ENCODE peak calls at places on chromosomes 11 and 22, in nine cellular contexts. One of them, this sample, is unnamed. For H3K27me3, the result is how much of the 10 kb centered on the place peaks cover.

GRCh38 chr11:34644669-34645406 is 23.9 kb downstream of the EHF start:
- DNase-seq in CD8-positive, alpha-beta memory T cell: no peak
- DNase-seq in neuronal stem cell: no peak
- DNase-seq in Peyer's patch: no peak
- DNase-seq in transverse colon: no peak
- DNase-seq in pancreas: no peak
- DNase-seq in H7: no peak
- DNase-seq in right lobe of liver: no peak
- DNase-seq in GM23338: no peak
- DNase-seq in this sample: peak

GRCh38 chr11:26860411-26860810 is 133.5 kb upstream of the FIBIN start:
- DNase-seq in CD8-positive, alpha-beta memory T cell: no peak
- DNase-seq in neuronal stem cell: no peak
- DNase-seq in Peyer's patch: no peak
- DNase-seq in transverse colon: no peak
- DNase-seq in pancreas: no peak
- DNase-seq in H7: no peak
- DNase-seq in right lobe of liver: no peak
- DNase-seq in GM23338: no peak
- DNase-seq in this sample: no peak

GRCh38 chr11:19311306-19312030 is 70.7 kb upstream of the E2F8 start:
- DNase-seq in CD8-positive, alpha-beta memory T cell: peak
- DNase-seq in neuronal stem cell: peak
- DNase-seq in Peyer's patch: peak
- DNase-seq in transverse colon: peak
- DNase-seq in pancreas: peak
- DNase-seq in H7: peak
- DNase-seq in right lobe of liver: peak
- DNase-seq in GM23338: peak
- DNase-seq in this sample: peak

GRCh38 chr22:19846620-19847344 is 7.9 kb downstream of the GNB1L start:
- DNase-seq in CD8-positive, alpha-beta memory T cell: no peak
- DNase-seq in neuronal stem cell: no peak
- DNase-seq in Peyer's patch: no peak
- DNase-seq in transverse colon: no peak
- DNase-seq in pancreas: no peak
- DNase-seq in H7: peak
- DNase-seq in right lobe of liver: peak
- DNase-seq in GM23338: no peak
- DNase-seq in this sample: no peak

GRCh38 chr11:69216609-69217008 is 60.9 kb downstream of the SMIM38 start:
- DNase-seq in CD8-positive, alpha-beta memory T cell: no peak
- DNase-seq in neuronal stem cell: no peak
- DNase-seq in Peyer's patch: no peak
- DNase-seq in transverse colon: no peak
- DNase-seq in pancreas: no peak
- DNase-seq in H7: no peak
- DNase-seq in right lobe of liver: no peak
- DNase-seq in GM23338: no peak
- DNase-seq in this sample: no peak

GRCh38 chr11:90805172-90805571 is 582.3 kb upstream of the CHORDC1 start:
- DNase-seq in CD8-positive, alpha-beta memory T cell: no peak
- DNase-seq in neuronal stem cell: no peak
- DNase-seq in Peyer's patch: no peak
- DNase-seq in transverse colon: no peak
- DNase-seq in pancreas: no peak
- DNase-seq in H7: no peak
- DNase-seq in right lobe of liver: no peak
- DNase-seq in GM23338: peak
- DNase-seq in this sample: no peak

GRCh38 chr11:117415358-117415896 is 87.8 kb downstream of the CEP164 start:
- DNase-seq in CD8-positive, alpha-beta memory T cell: no peak
- DNase-seq in neuronal stem cell: no peak
- DNase-seq in Peyer's patch: no peak
- DNase-seq in transverse colon: no peak
- DNase-seq in pancreas: no peak
- DNase-seq in H7: no peak
- DNase-seq in right lobe of liver: no peak
- DNase-seq in GM23338: no peak
- DNase-seq in this sample: no peak

GRCh38 chr11:119077839-119078238 is 6.8 kb upstream of the HMBS start:
- DNase-seq in CD8-positive, alpha-beta memory T cell: no peak
- DNase-seq in neuronal stem cell: no peak
- DNase-seq in Peyer's patch: no peak
- DNase-seq in transverse colon: no peak
- DNase-seq in pancreas: no peak
- DNase-seq in H7: no peak
- DNase-seq in right lobe of liver: no peak
- DNase-seq in GM23338: no peak
- DNase-seq in this sample: no peak

GRCh38 chr22:19604711-19605268 is 80.6 kb upstream of the CLDN5 start:
- DNase-seq in CD8-positive, alpha-beta memory T cell: no peak
- DNase-seq in neuronal stem cell: no peak
- DNase-seq in Peyer's patch: no peak
- DNase-seq in transverse colon: no peak
- DNase-seq in pancreas: no peak
- DNase-seq in H7: no peak
- DNase-seq in right lobe of liver: peak
- DNase-seq in GM23338: no peak
- DNase-seq in this sample: no peak

GRCh38 chr11:123302751-123303195 is 107.7 kb upstream of the CLMP start:
- DNase-seq in CD8-positive, alpha-beta memory T cell: no peak
- DNase-seq in neuronal stem cell: no peak
- DNase-seq in Peyer's patch: no peak
- DNase-seq in transverse colon: no peak
- DNase-seq in pancreas: no peak
- DNase-seq in H7: no peak
- DNase-seq in right lobe of liver: no peak
- DNase-seq in GM23338: peak
- DNase-seq in this sample: peak

GRCh38 chr22:49521787-49522224 is 305.9 kb downstream of the BRD1 start:
- DNase-seq in CD8-positive, alpha-beta memory T cell: no peak
- DNase-seq in neuronal stem cell: no peak
- DNase-seq in Peyer's patch: no peak
- DNase-seq in transverse colon: no peak
- DNase-seq in pancreas: no peak
- DNase-seq in H7: no peak
- DNase-seq in right lobe of liver: no peak
- DNase-seq in GM23338: no peak
- DNase-seq in this sample: no peak

GRCh38 chr11:13168281-13168680 is 109.3 kb upstream of the BMAL1 start:
- DNase-seq in CD8-positive, alpha-beta memory T cell: no peak
- DNase-seq in neuronal stem cell: no peak
- DNase-seq in Peyer's patch: no peak
- DNase-seq in transverse colon: no peak
- DNase-seq in pancreas: no peak
- DNase-seq in H7: no peak
- DNase-seq in right lobe of liver: no peak
- DNase-seq in GM23338: no peak
- DNase-seq in this sample: no peak

GRCh38 chr22:36447634-36448033 is 33.8 kb downstream of the TXN2 start:
- DNase-seq in CD8-positive, alpha-beta memory T cell: no peak
- DNase-seq in neuronal stem cell: no peak
- DNase-seq in Peyer's patch: no peak
- DNase-seq in transverse colon: no peak
- DNase-seq in pancreas: no peak
- DNase-seq in H7: no peak
- DNase-seq in right lobe of liver: no peak
- DNase-seq in GM23338: no peak
- DNase-seq in this sample: no peak

GRCh38 chr11:64720167-64720566 is 2.8 kb downstream of the NRXN2 start:
- DNase-seq in CD8-positive, alpha-beta memory T cell: no peak
- DNase-seq in neuronal stem cell: no peak
- DNase-seq in Peyer's patch: no peak
- DNase-seq in transverse colon: no peak
- DNase-seq in pancreas: no peak
- DNase-seq in H7: peak
- DNase-seq in right lobe of liver: no peak
- DNase-seq in GM23338: no peak
- DNase-seq in this sample: no peak

GRCh38 chr22:20319041-20319744 is 667 bp downstream of the DGCR6L start:
- DNase-seq in CD8-positive, alpha-beta memory T cell: peak
- DNase-seq in neuronal stem cell: no peak
- DNase-seq in Peyer's patch: no peak
- DNase-seq in transverse colon: no peak
- DNase-seq in pancreas: peak
- DNase-seq in H7: peak
- DNase-seq in right lobe of liver: no peak
- DNase-seq in GM23338: peak
- DNase-seq in this sample: no peak

GRCh38 chr11:71133946-71134345 is 118.4 kb downstream of the SHANK2 start:
- DNase-seq in CD8-positive, alpha-beta memory T cell: peak
- DNase-seq in neuronal stem cell: no peak
- DNase-seq in Peyer's patch: no peak
- DNase-seq in transverse colon: no peak
- DNase-seq in pancreas: no peak
- DNase-seq in H7: no peak
- DNase-seq in right lobe of liver: no peak
- DNase-seq in GM23338: no peak
- DNase-seq in this sample: no peak

GRCh38 chr22:24435861-24436351 is 8.5 kb downstream of the ADORA2A start:
- DNase-seq in CD8-positive, alpha-beta memory T cell: no peak
- DNase-seq in neuronal stem cell: no peak
- DNase-seq in Peyer's patch: no peak
- DNase-seq in transverse colon: no peak
- DNase-seq in pancreas: no peak
- DNase-seq in H7: peak
- DNase-seq in right lobe of liver: no peak
- DNase-seq in GM23338: no peak
- DNase-seq in this sample: peak

GRCh38 chr22:29470159-29470855 is 9.7 kb upstream of the NEFH start:
- DNase-seq in CD8-positive, alpha-beta memory T cell: peak
- DNase-seq in neuronal stem cell: peak
- DNase-seq in Peyer's patch: peak
- DNase-seq in transverse colon: peak
- DNase-seq in pancreas: peak
- DNase-seq in H7: peak
- DNase-seq in right lobe of liver: no peak
- DNase-seq in GM23338: peak
- DNase-seq in this sample: peak

GRCh38 chr11:8361206-8361605 is 97.5 kb upstream of the LMO1 start:
- DNase-seq in CD8-positive, alpha-beta memory T cell: no peak
- DNase-seq in neuronal stem cell: no peak
- DNase-seq in Peyer's patch: no peak
- DNase-seq in transverse colon: no peak
- DNase-seq in pancreas: no peak
- DNase-seq in H7: no peak
- DNase-seq in right lobe of liver: no peak
- DNase-seq in GM23338: no peak
- DNase-seq in this sample: no peak

GRCh38 chr11:10658621-10659338 is 34.8 kb downstream of the IRAG1 start:
- DNase-seq in CD8-positive, alpha-beta memory T cell: no peak
- DNase-seq in neuronal stem cell: no peak
- DNase-seq in Peyer's patch: no peak
- DNase-seq in transverse colon: no peak
- DNase-seq in pancreas: no peak
- DNase-seq in H7: no peak
- DNase-seq in right lobe of liver: no peak
- DNase-seq in GM23338: no peak
- DNase-seq in this sample: no peak

GRCh38 chr11:112401036-112401769 is 140.5 kb upstream of the PLET1 start:
- DNase-seq in CD8-positive, alpha-beta memory T cell: no peak
- DNase-seq in neuronal stem cell: no peak
- DNase-seq in Peyer's patch: no peak
- DNase-seq in transverse colon: no peak
- DNase-seq in pancreas: no peak
- DNase-seq in H7: no peak
- DNase-seq in right lobe of liver: no peak
- DNase-seq in GM23338: peak
- DNase-seq in this sample: no peak

GRCh38 chr22:43375951-43376455 is 32.8 kb upstream of the SCUBE1 start:
- DNase-seq in CD8-positive, alpha-beta memory T cell: no peak
- DNase-seq in neuronal stem cell: no peak
- DNase-seq in Peyer's patch: no peak
- DNase-seq in transverse colon: no peak
- DNase-seq in pancreas: no peak
- DNase-seq in H7: no peak
- DNase-seq in right lobe of liver: no peak
- DNase-seq in GM23338: no peak
- DNase-seq in this sample: peak

DNA sequence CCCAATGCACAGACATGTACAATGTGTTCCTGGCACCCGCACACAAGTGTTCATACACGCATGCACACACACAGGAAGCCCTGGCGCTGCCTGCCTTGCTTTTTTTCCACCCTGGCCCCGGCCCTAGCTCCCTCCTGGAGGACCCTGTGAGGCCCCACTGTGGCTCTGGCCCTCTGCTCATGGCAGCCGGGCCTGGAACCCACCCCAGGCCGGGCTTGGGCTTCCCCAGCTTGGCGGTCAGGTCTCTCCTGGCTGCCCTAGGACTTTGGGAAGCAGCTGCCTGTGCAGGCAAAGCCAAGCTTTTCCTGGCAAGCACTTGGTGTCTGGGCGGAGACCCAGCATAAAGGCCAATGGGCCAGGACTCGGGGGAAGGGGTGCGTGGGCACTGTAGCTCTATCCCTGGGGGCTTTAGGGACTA is 30.5 kb downstream of the CD82 start:
- DNase-seq in CD8-positive, alpha-beta memory T cell: no peak
- DNase-seq in neuronal stem cell: no peak
- DNase-seq in Peyer's patch: peak
- DNase-seq in transverse colon: no peak
- DNase-seq in pancreas: peak
- DNase-seq in H7: no peak
- DNase-seq in right lobe of liver: peak
- DNase-seq in GM23338: no peak
- DNase-seq in this sample: no peak
- H3K4me3 ChIP-seq in CD8-positive, alpha-beta memory T cell: no peak
- H3K4me3 ChIP-seq in neuronal stem cell: no peak
- H3K4me3 ChIP-seq in Peyer's patch: no peak
- H3K4me3 ChIP-seq in transverse colon: no peak
- H3K4me3 ChIP-seq in pancreas: no peak
- H3K4me3 ChIP-seq in H7: no peak
- H3K4me3 ChIP-seq in right lobe of liver: no peak
- H3K4me3 ChIP-seq in GM23338: no peak
- H3K4me3 ChIP-seq in this sample: no peak

GRCh38 chr11:133817449-133817848 is 27.9 kb downstream of the SPATA19 start:
- DNase-seq in CD8-positive, alpha-beta memory T cell: no peak
- DNase-seq in neuronal stem cell: no peak
- DNase-seq in Peyer's patch: no peak
- DNase-seq in transverse colon: no peak
- DNase-seq in pancreas: no peak
- DNase-seq in H7: no peak
- DNase-seq in right lobe of liver: no peak
- DNase-seq in GM23338: no peak
- DNase-seq in this sample: no peak
- H3K27me3 ChIP-seq in CD8-positive, alpha-beta memory T cell: under half
- H3K27me3 ChIP-seq in neuronal stem cell: under half
- H3K27me3 ChIP-seq in Peyer's patch: under half
- H3K27me3 ChIP-seq in transverse colon: under half
- H3K27me3 ChIP-seq in pancreas: under half
- H3K27me3 ChIP-seq in H7: under half
- H3K27me3 ChIP-seq in right lobe of liver: under half
- H3K27me3 ChIP-seq in GM23338: under half
- H3K27me3 ChIP-seq in this sample: under half

GRCh38 chr11:537622-538430 is 499 bp downstream of the LRRC56 start:
- DNase-seq in CD8-positive, alpha-beta memory T cell: no peak
- DNase-seq in neuronal stem cell: no peak
- DNase-seq in Peyer's patch: no peak
- DNase-seq in transverse colon: no peak
- DNase-seq in pancreas: no peak
- DNase-seq in H7: no peak
- DNase-seq in right lobe of liver: no peak
- DNase-seq in GM23338: no peak
- DNase-seq in this sample: no peak
- H3K4me3 ChIP-seq in CD8-positive, alpha-beta memory T cell: peak
- H3K4me3 ChIP-seq in neuronal stem cell: peak
- H3K4me3 ChIP-seq in Peyer's patch: peak
- H3K4me3 ChIP-seq in transverse colon: no peak
- H3K4me3 ChIP-seq in pancreas: peak
- H3K4me3 ChIP-seq in H7: peak
- H3K4me3 ChIP-seq in right lobe of liver: peak
- H3K4me3 ChIP-seq in GM23338: peak
- H3K4me3 ChIP-seq in this sample: peak

GRCh38 chr11:102564110-102564509 is 33.6 kb upstream of the MMP7 start:
- DNase-seq in CD8-positive, alpha-beta memory T cell: no peak
- DNase-seq in neuronal stem cell: no peak
- DNase-seq in Peyer's patch: no peak
- DNase-seq in transverse colon: no peak
- DNase-seq in pancreas: no peak
- DNase-seq in H7: no peak
- DNase-seq in right lobe of liver: no peak
- DNase-seq in GM23338: no peak
- DNase-seq in this sample: no peak
- H3K27me3 ChIP-seq in CD8-positive, alpha-beta memory T cell: under half
- H3K27me3 ChIP-seq in neuronal stem cell: under half
- H3K27me3 ChIP-seq in Peyer's patch: under half
- H3K27me3 ChIP-seq in transverse colon: under half
- H3K27me3 ChIP-seq in pancreas: under half
- H3K27me3 ChIP-seq in H7: under half
- H3K27me3 ChIP-seq in right lobe of liver: under half
- H3K27me3 ChIP-seq in GM23338: under half
- H3K27me3 ChIP-seq in this sample: under half